ENCODE peak calls at places on chromosomes 1 and 21, in seven cellular contexts. N is K562, S is tibial nerve, K is heart left ventricle, U is H1, R is IMR-90, C is Peyer's patch. Z is an unnamed sample.

GRCh38 chr1:191851799-191852595 is 306.3 kb upstream of the RGS18 start:
- DNase-seq in N (no peak), S (no peak), K (no peak), U (no peak), R (peak; percentile 78), C (no peak), Z (no peak)

GRCh38 chr1:221729771-221730170 is 12.1 kb downstream of the DUSP10 start:
- DNase-seq in N (no peak), S (no peak), K (no peak), U (no peak), R (peak; percentile 59), C (no peak), Z (no peak)

GRCh38 chr1:157138220-157139124 is at the start of gene ETV3:
- DNase-seq in N (peak; percentile 92), S (peak; percentile 84), K (peak; percentile 93), U (peak; percentile 89), R (peak; percentile 92), C (peak; percentile 89), Z (peak; percentile 91)

GRCh38 chr1:17878837-17879236 is 123.7 kb downstream of the ACTL8 start:
- DNase-seq in N (no peak), S (no peak), K (no peak), U (no peak), R (peak; percentile 90), C (no peak), Z (no peak)

GRCh38 chr1:235075955-235076308 is 52.7 kb downstream of the TOMM20 start:
- DNase-seq in N (no peak), S (no peak), K (no peak), U (no peak), R (no peak), C (no peak), Z (no peak)

GRCh38 chr1:108199231-108199657 is 899 bp downstream of the SLC25A24 start:
- DNase-seq in N (peak; percentile 40), S (no peak), K (peak; percentile 18), U (no peak), R (peak; percentile 23), C (no peak), Z (peak; percentile 73)

GRCh38 chr1:38191451-38191850 is 144.9 kb upstream of the POU3F1 start:
- DNase-seq in N (no peak), S (no peak), K (no peak), U (no peak), R (no peak), C (no peak), Z (no peak)

GRCh38 chr1:88985033-88985432 is 7.4 kb downstream of the KYAT3 start:
- DNase-seq in N (no peak), S (peak; percentile 28), K (no peak), U (no peak), R (peak; percentile 91), C (no peak), Z (peak; percentile 93)

GRCh38 chr1:113415256-113416189 is 25.2 kb downstream of the MAGI3 start:
- DNase-seq in N (no peak), S (no peak), K (no peak), U (no peak), R (no peak), C (no peak), Z (no peak)

GRCh38 chr1:205301842-205302588 is 19.5 kb downstream of the NUAK2 start:
- DNase-seq in N (no peak), S (no peak), K (no peak), U (no peak), R (peak; percentile 74), C (no peak), Z (no peak)

DNA sequence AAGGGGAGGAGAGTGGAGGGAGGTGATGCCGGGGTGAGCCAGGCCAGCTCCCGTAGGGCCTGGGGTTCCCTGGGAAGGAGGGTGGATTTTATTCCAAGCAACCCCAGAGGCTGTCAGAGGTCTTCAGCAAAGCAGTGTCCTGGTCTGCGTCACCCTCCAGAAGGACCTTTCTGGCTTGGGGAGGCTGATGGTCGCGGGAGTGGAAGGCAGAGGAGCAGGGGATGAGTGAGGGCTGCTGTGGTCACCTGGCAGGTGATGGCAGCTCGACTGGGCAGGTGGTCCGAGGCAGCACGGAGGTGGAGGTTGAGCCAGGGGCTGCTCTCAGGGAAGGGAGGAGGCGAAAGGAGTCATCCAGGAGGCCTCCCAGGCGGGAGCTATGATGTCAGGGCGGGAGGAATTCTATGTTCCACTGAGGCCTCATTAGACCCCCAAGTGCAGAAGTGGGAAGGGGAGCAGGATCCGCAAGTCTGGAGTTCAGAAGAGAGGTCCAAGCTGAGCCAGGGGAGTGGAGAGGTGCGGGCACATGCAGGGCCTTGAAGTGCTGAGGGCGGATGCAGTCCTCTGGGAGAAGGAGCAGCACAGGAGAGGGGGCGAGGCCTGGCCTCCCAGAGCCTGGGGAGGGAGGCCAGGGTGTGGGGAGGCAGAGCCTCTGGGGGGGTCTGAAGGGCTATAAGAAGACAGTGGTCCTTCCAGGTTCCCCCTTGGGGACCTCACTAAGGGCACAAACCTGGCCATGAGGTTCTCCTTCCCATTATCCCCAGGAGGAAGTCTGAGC is 33.3 kb downstream of the BMP8A start:
- DNase-seq in N (no peak), S (no peak), K (no peak), U (no peak), R (no peak), C (no peak), Z (no peak)
- H3K4me3 ChIP-seq in N (no peak overlapping the region), S (no peak overlapping the region), K (no peak overlapping the region), U (no peak overlapping the region), R (no peak overlapping the region), C (no peak overlapping the region), Z (no peak overlapping the region)

DNA sequence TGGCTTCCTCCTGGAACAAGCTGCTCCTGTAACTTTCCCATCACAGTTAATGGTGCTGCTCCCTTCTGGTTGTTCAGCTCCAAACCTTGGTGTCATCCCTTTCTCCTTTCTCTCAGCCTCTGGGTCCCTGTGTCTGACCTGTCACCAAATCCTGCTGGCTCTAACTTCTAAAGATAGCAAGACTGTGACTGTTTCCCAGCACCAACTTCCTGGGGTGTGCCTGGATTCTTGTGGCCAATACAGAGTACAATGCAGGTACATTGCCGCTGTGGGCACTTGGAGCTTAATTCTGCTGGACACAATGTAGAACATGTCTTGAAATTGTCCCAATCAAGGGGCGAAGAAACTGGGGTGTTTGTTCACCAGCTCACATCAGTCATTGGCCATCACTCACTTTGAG is 156.7 kb upstream of the CSF3R start:
- DNase-seq in N (no peak), S (no peak), K (no peak), U (no peak), R (no peak), C (no peak), Z (no peak)
- TF ChIP-seq POLR2A in N (no peak), S (no peak), K (no peak), U (no peak), R (no peak), C (no peak), Z (no peak)

DNA sequence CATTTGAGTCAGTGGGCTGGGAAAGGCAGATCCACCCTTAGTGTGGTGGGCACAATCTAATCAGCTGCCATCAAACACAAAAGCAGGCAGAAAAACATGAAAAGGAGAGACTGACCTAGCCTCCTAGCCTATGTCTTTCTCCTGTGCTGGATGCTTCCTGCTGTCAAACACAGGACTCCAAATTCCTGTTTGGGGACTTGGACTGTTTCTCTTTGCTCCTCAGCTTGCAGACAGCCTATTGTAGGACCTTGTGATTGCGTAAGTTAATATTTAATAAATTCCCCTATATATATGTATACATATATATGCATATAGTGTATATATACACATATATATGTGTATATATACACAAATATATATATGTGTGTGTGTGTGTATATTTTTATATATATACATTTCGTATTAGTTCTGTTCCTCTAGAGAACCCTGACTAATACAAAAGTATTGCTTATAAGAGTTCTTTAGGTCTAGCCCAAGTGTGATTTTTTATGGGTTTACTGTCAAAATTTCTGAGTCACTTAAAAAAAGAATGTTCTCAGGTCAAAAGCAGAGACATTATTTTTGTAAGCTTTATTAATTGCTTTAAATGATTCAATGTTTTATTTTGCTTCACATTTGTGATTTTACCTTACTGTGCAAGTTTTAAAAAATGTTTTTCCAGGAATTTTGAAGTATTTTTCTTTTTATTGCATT is 91.9 kb upstream of the ADAMTS5 start:
- DNase-seq in N (no peak), S (no peak), K (no peak), U (no peak), R (no peak), C (no peak), Z (no peak)
- H3K4me3 ChIP-seq in N (no peak overlapping the region), S (no peak overlapping the region), K (no peak overlapping the region), U (no peak overlapping the region), R (no peak overlapping the region), C (no peak overlapping the region), Z (no peak overlapping the region)

DNA sequence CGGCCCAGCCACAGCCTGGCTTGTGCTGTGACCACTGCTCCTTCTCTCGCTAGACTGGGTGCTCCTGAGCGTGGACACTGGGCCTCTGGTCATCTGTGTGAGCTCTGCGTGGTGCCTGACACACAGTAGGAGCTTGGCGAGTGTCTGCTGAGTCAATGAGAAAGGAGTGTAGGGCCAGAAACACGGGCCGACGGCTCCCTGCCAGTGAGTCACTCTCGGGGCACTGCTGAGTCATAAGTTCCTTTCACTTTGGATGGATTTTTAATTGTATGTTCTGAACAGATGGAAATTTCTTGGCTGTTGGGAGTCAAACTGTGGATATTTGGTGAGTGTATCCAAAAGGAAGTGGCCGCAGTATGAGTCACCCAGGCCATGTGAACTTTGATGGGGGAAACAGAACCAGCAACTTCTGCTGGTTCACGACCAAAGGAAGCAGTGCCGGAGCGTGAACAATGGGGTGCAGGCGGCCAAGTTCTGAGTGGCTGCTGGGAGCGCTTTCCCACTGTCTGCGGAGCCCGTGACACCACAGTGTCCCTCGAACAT is 41.0 kb upstream of the COL18A1 start:
- DNase-seq in N (peak; percentile 72), S (peak; percentile 86), K (peak; percentile 89), U (no peak), R (peak; percentile 99), C (peak; percentile 26), Z (peak; percentile 99)
- TF ChIP-seq POLR2A in N (no peak), S (no peak), K (no peak), U (no peak), R (peak; percentile 85), C (no peak), Z (peak; percentile 49)

DNA sequence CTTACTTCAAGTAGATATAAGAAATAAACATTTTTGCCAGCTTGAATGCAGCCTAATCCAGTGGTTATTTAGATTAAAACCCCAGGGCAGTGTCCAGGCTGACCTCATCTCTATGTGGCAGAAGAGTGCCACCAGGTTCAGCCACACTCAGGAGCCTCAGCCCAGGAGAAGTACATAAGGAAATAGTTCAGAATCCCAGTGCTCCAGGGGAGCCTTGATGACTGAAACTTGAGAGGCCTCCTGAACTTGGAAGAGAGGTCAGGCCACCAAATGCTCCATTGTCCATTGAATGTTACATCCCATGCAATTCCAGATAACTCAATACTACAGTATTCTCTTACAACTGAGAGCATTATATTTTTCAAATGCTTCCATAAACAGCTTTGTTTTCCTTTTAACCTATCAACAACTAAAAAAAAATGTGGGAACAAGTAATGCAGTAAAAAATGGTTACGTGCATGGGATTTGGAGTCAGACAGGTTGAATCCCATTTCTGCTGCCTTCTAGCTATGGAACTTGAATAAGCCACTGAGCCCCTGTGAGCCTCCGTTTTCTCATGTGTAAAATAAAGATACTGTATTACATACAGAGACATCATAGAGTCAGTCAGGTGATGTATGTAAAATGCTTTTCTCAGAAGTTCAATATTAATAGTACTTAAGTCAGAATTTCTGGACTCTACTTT is 248.0 kb downstream of the PLPP3 start:
- DNase-seq in N (no peak), S (no peak), K (no peak), U (no peak), R (no peak), C (no peak), Z (no peak)
- H3K4me3 ChIP-seq in N (no peak overlapping the region), S (no peak overlapping the region), K (no peak overlapping the region), U (no peak overlapping the region), R (no peak overlapping the region), C (no peak overlapping the region), Z (no peak overlapping the region)